ENCODE peak calls at places on chromosomes 12 and 14, in ten cellular contexts. M is astrocyte; J is Peyer's patch; E is HTR-8/SVneo; Z is stimulated activated CD4-positive, alpha-beta T cell treated with anti-CD3 and anti-CD28 coated beads, Interleukin-12 subunit alpha, Interleukin-12 subunit beta, amount 100 ng/mL, for 4 hours; O is stimulated activated CD8-positive, alpha-beta memory T cell treated with anti-CD3 and anti-CD28 coated beads, Interleukin-4, amount 100 ng/mL, for 1 hour; W is type B pancreatic cell; Q is stromal cell of bone marrow; L is T-cell; I is heart right ventricle. A is an unnamed sample.

GRCh38 chr12:92078167-92079053 is 67.2 kb downstream of the BTG1 start:
- DNase-seq in M (peak; percentile 91), J (no peak), E (no peak), Z (no peak), O (no peak), W (no peak), Q (peak; percentile 100), L (no peak), I (no peak), A (no peak)

GRCh38 chr12:70052476-70052875 is 190.8 kb upstream of the CNOT2 start:
- DNase-seq in M (no peak), J (no peak), E (no peak), Z (no peak), O (no peak), W (no peak), Q (no peak), L (no peak), I (no peak), A (no peak)

GRCh38 chr12:21774358-21775129 is at the start of gene KCNJ8:
- DNase-seq in M (peak; percentile 31), J (peak; percentile 16), E (peak; percentile 24), Z (peak; percentile 1), O (no peak), W (peak; percentile 70), Q (no peak), L (peak; percentile 1), I (peak; percentile 90), A (peak; percentile 89)

GRCh38 chr14:89625208-89625987 is 208.4 kb upstream of the FOXN3 start:
- DNase-seq in M (peak; percentile 54), J (no peak), E (no peak), Z (no peak), O (no peak), W (no peak), Q (no peak), L (no peak), I (peak; percentile 46), A (peak; percentile 30)

GRCh38 chr12:127429556-127429955 is 837.4 kb upstream of the TMEM132C start:
- DNase-seq in M (peak; percentile 39), J (no peak), E (no peak), Z (no peak), O (no peak), W (no peak), Q (no peak), L (no peak), I (no peak), A (no peak)

GRCh38 chr14:93688239-93688666 is 100.0 kb downstream of the PRIMA1 start:
- DNase-seq in M (no peak), J (no peak), E (no peak), Z (no peak), O (no peak), W (no peak), Q (no peak), L (no peak), I (no peak), A (no peak)

GRCh38 chr12:22283006-22283506 is 51.5 kb downstream of the ST8SIA1 start:
- DNase-seq in M (peak; percentile 89), J (no peak), E (no peak), Z (no peak), O (no peak), W (no peak), Q (peak; percentile 90), L (no peak), I (no peak), A (no peak)

GRCh38 chr14:86420131-86420530 is 890.2 kb downstream of the FLRT2 start:
- DNase-seq in M (no peak), J (no peak), E (no peak), Z (no peak), O (no peak), W (no peak), Q (no peak), L (no peak), I (no peak), A (no peak)

GRCh38 chr12:6697584-6698351 is 2.8 kb downstream of the PIANP start:
- DNase-seq in M (peak; percentile 26), J (no peak), E (peak; percentile 88), Z (no peak), O (no peak), W (no peak), Q (peak; percentile 57), L (peak; percentile 18), I (no peak), A (no peak)

GRCh38 chr14:22614240-22614799 is 16.2 kb downstream of the ABHD4 start:
- DNase-seq in M (peak; percentile 99), J (no peak), E (peak; percentile 80), Z (no peak), O (no peak), W (no peak), Q (peak; percentile 57), L (no peak), I (no peak), A (peak; percentile 31)

GRCh38 chr12:2053675-2054070 is 886 bp downstream of the CACNA1C start:
- DNase-seq in M (no peak), J (no peak), E (peak; percentile 34), Z (no peak), O (no peak), W (no peak), Q (no peak), L (no peak), I (peak; percentile 42), A (no peak)